ENCODE peak calls at places on chromosomes 2 and 18, in six cellular contexts. V, L, J, N, X and Q are unnamed samples.

GRCh38 chr2:234495801-234496441 is 960 bp downstream of the ARL4C start:
- DNase-seq in V (no peak), L (peak; percentile 63), J (peak; percentile 33), N (peak; percentile 36), X (no peak), Q (no peak)

GRCh38 chr2:73730810-73731209 is 6.3 kb downstream of the TPRKB start:
- DNase-seq in V (no peak), L (no peak), J (no peak), N (no peak), X (no peak), Q (no peak)

GRCh38 chr2:172427256-172427989 is at the start of gene ITGA6:
- DNase-seq in V (peak; percentile 71), L (peak; percentile 82), J (peak; percentile 31), N (peak; percentile 75), X (no peak), Q (no peak)

GRCh38 chr18:73316513-73316912 is 448.7 kb upstream of the NETO1 start:
- DNase-seq in V (no peak), L (no peak), J (no peak), N (no peak), X (peak; percentile 6), Q (no peak)

GRCh38 chr2:222709191-222709891 is 37.9 kb downstream of the MOGAT1 start:
- DNase-seq in V (no peak), L (peak; percentile 75), J (peak; percentile 11), N (no peak), X (peak; percentile 83), Q (no peak)

GRCh38 chr2:200356794-200357472 is 50.4 kb downstream of the SPATS2L start:
- DNase-seq in V (no peak), L (no peak), J (no peak), N (no peak), X (no peak), Q (no peak)

GRCh38 chr2:8009010-8009597 is 672.8 kb upstream of the ID2 start:
- DNase-seq in V (no peak), L (no peak), J (no peak), N (no peak), X (no peak), Q (no peak)

GRCh38 chr18:27109403-27109802 is 75.7 kb downstream of the CHST9 start:
- DNase-seq in V (no peak), L (no peak), J (no peak), N (no peak), X (no peak), Q (no peak)

GRCh38 chr18:13446581-13447470 is 228.3 kb downstream of the LDLRAD4 start:
- DNase-seq in V (no peak), L (no peak), J (no peak), N (no peak), X (no peak), Q (no peak)

GRCh38 chr2:102253140-102253752 is 58.1 kb upstream of the IL1RL1 start:
- DNase-seq in V (no peak), L (no peak), J (no peak), N (no peak), X (peak; percentile 32), Q (no peak)

GRCh38 chr2:14567561-14567960 is 65.0 kb upstream of the LRATD1 start:
- DNase-seq in V (no peak), L (no peak), J (no peak), N (no peak), X (peak; percentile 90), Q (no peak)

GRCh38 chr2:36322108-36322507 is 33.5 kb upstream of the CRIM1 start:
- DNase-seq in V (no peak), L (no peak), J (no peak), N (no peak), X (peak; percentile 66), Q (no peak)

GRCh38 chr2:83859553-83859952 is 599.5 kb downstream of the SUCLG1 start:
- DNase-seq in V (no peak), L (no peak), J (no peak), N (no peak), X (no peak), Q (no peak)

GRCh38 chr2:47023332-47023731 is 107.7 kb upstream of the MCFD2 start:
- DNase-seq in V (no peak), L (no peak), J (no peak), N (no peak), X (no peak), Q (no peak)

GRCh38 chr18:79203017-79203605 is 133.9 kb downstream of the ATP9B start:
- DNase-seq in V (no peak), L (no peak), J (no peak), N (no peak), X (peak; percentile 85), Q (no peak)

GRCh38 chr2:53058526-53058925 is 709.1 kb upstream of the CHAC2 start:
- DNase-seq in V (no peak), L (no peak), J (no peak), N (no peak), X (peak; percentile 81), Q (no peak)

GRCh38 chr2:47904903-47905453 is 1.3 kb downstream of the FBXO11 start:
- DNase-seq in V (peak; percentile 16), L (peak; percentile 60), J (no peak), N (peak; percentile 20), X (no peak), Q (no peak)

GRCh38 chr18:48632676-48633257 is 93.9 kb downstream of the CTIF start:
- DNase-seq in V (no peak), L (no peak), J (no peak), N (no peak), X (no peak), Q (no peak)

GRCh38 chr2:167212054-167212648 is 323.9 kb downstream of the XIRP2 start:
- DNase-seq in V (no peak), L (no peak), J (no peak), N (peak; percentile 39), X (peak; percentile 56), Q (no peak)

GRCh38 chr2:49687873-49688272 is 533.6 kb upstream of the FSHR start:
- DNase-seq in V (no peak), L (no peak), J (no peak), N (peak; percentile 61), X (no peak), Q (no peak)

GRCh38 chr2:64276417-64277095 is 132.3 kb upstream of the PELI1 start:
- DNase-seq in V (no peak), L (no peak), J (no peak), N (no peak), X (peak; percentile 89), Q (no peak)

GRCh38 chr18:9827856-9828793 is 57.6 kb upstream of the TXNDC2 start:
- DNase-seq in V (no peak), L (peak; percentile 74), J (no peak), N (no peak), X (peak; percentile 96), Q (peak; percentile 92)

GRCh38 chr2:3305431-3305830 is 72.2 kb downstream of the EIPR1 start:
- DNase-seq in V (no peak), L (peak; percentile 32), J (no peak), N (no peak), X (no peak), Q (no peak)

GRCh38 chr2:155418753-155419152 is 720.3 kb downstream of the KCNJ3 start:
- DNase-seq in V (no peak), L (no peak), J (no peak), N (peak; percentile 86), X (no peak), Q (no peak)

GRCh38 chr2:88068044-88068443 is 419 bp downstream of the SMYD1 start:
- DNase-seq in V (no peak), L (no peak), J (no peak), N (no peak), X (no peak), Q (no peak)

GRCh38 chr2:226127682-226128081 is 671.9 kb downstream of the IRS1 start:
- DNase-seq in V (no peak), L (no peak), J (no peak), N (no peak), X (no peak), Q (no peak)

GRCh38 chr2:29788066-29788465 is 133.3 kb downstream of the ALK start:
- DNase-seq in V (no peak), L (no peak), J (no peak), N (no peak), X (no peak), Q (no peak)

GRCh38 chr2:496729-497128 is 180.5 kb downstream of the TMEM18 start:
- DNase-seq in V (no peak), L (no peak), J (no peak), N (no peak), X (no peak), Q (no peak)